ENCODE peak calls at places on chromosome 3, in eight cellular contexts. One of them, this sample, is unnamed.
A peak's percentile ranks its signal among the peaks of the same experiment; 100 is the strongest.

GRCh38 chr3:186108106-186108940 is 566 bp downstream of the ETV5 start:
- DNase-seq in 8988T: peak; percentile 77
- DNase-seq in activated effector memory CD4-positive, alpha-beta T cell treated with Interleukin-2 at 50 U/mL for 16 hours: no peak
- DNase-seq in brain microvascular endothelial cell: peak; percentile 61
- DNase-seq in LoVo: peak; percentile 35
- DNase-seq in H4: peak; percentile 66
- DNase-seq in activated CD4-positive, alpha-beta T cell treated with anti-CD3 and anti-CD28 coated beads for 48 hours: peak; percentile 31
- DNase-seq in AG08396: peak; percentile 80
- DNase-seq in this sample: peak; percentile 54

GRCh38 chr3:12288466-12289129 is at the start of gene PPARG:
- DNase-seq in AG08396: peak; percentile 43
- DNase-seq in LoVo: peak; percentile 88
- DNase-seq in H4: peak; percentile 59
- DNase-seq in 8988T: peak; percentile 38
- DNase-seq in activated effector memory CD4-positive, alpha-beta T cell treated with Interleukin-2 at 50 U/mL for 16 hours: no peak
- DNase-seq in activated CD4-positive, alpha-beta T cell treated with anti-CD3 and anti-CD28 coated beads for 48 hours: peak; percentile 14
- DNase-seq in brain microvascular endothelial cell: no peak
- DNase-seq in this sample: peak; percentile 83

GRCh38 chr3:126887686-126888085 is 95.2 kb upstream of the PLXNA1 start:
- DNase-seq in activated CD4-positive, alpha-beta T cell treated with anti-CD3 and anti-CD28 coated beads for 48 hours: no peak
- DNase-seq in brain microvascular endothelial cell: no peak
- DNase-seq in H4: no peak
- DNase-seq in LoVo: no peak
- DNase-seq in AG08396: no peak
- DNase-seq in 8988T: no peak
- DNase-seq in activated effector memory CD4-positive, alpha-beta T cell treated with Interleukin-2 at 50 U/mL for 16 hours: no peak
- DNase-seq in this sample: no peak

GRCh38 chr3:161149529-161149928 is 44.4 kb upstream of the B3GALNT1 start:
- DNase-seq in activated CD4-positive, alpha-beta T cell treated with anti-CD3 and anti-CD28 coated beads for 48 hours: no peak
- DNase-seq in H4: peak; percentile 79
- DNase-seq in 8988T: no peak
- DNase-seq in activated effector memory CD4-positive, alpha-beta T cell treated with Interleukin-2 at 50 U/mL for 16 hours: no peak
- DNase-seq in brain microvascular endothelial cell: peak; percentile 56
- DNase-seq in LoVo: no peak
- DNase-seq in AG08396: no peak
- DNase-seq in this sample: peak; percentile 45

GRCh38 chr3:43855674-43856299 is 165.0 kb downstream of the ABHD5 start:
- DNase-seq in H4: peak; percentile 37
- DNase-seq in AG08396: peak; percentile 57
- DNase-seq in brain microvascular endothelial cell: peak; percentile 48
- DNase-seq in activated effector memory CD4-positive, alpha-beta T cell treated with Interleukin-2 at 50 U/mL for 16 hours: no peak
- DNase-seq in 8988T: peak; percentile 53
- DNase-seq in LoVo: no peak
- DNase-seq in activated CD4-positive, alpha-beta T cell treated with anti-CD3 and anti-CD28 coated beads for 48 hours: peak; percentile 68
- DNase-seq in this sample: peak; percentile 68

GRCh38 chr3:128550113-128550440 is 57.1 kb upstream of the GATA2 start:
- DNase-seq in LoVo: no peak
- DNase-seq in activated effector memory CD4-positive, alpha-beta T cell treated with Interleukin-2 at 50 U/mL for 16 hours: no peak
- DNase-seq in 8988T: no peak
- DNase-seq in activated CD4-positive, alpha-beta T cell treated with anti-CD3 and anti-CD28 coated beads for 48 hours: no peak
- DNase-seq in AG08396: no peak
- DNase-seq in brain microvascular endothelial cell: no peak
- DNase-seq in H4: no peak
- DNase-seq in this sample: no peak

GRCh38 chr3:10933958-10934481 is 58.5 kb upstream of the SLC6A1 start:
- DNase-seq in 8988T: peak; percentile 65
- DNase-seq in LoVo: no peak
- DNase-seq in activated CD4-positive, alpha-beta T cell treated with anti-CD3 and anti-CD28 coated beads for 48 hours: no peak
- DNase-seq in activated effector memory CD4-positive, alpha-beta T cell treated with Interleukin-2 at 50 U/mL for 16 hours: no peak
- DNase-seq in AG08396: peak; percentile 83
- DNase-seq in H4: peak; percentile 17
- DNase-seq in brain microvascular endothelial cell: peak; percentile 57
- DNase-seq in this sample: no peak

GRCh38 chr3:46353090-46353489 is 821 bp upstream of the CCR2 start:
- DNase-seq in AG08396: no peak
- DNase-seq in activated CD4-positive, alpha-beta T cell treated with anti-CD3 and anti-CD28 coated beads for 48 hours: no peak
- DNase-seq in 8988T: no peak
- DNase-seq in brain microvascular endothelial cell: no peak
- DNase-seq in activated effector memory CD4-positive, alpha-beta T cell treated with Interleukin-2 at 50 U/mL for 16 hours: no peak
- DNase-seq in H4: no peak
- DNase-seq in LoVo: no peak
- DNase-seq in this sample: no peak

GRCh38 chr3:157533298-157533870 is 30.2 kb upstream of the VEPH1 start:
- DNase-seq in AG08396: peak; percentile 65
- DNase-seq in 8988T: no peak
- DNase-seq in brain microvascular endothelial cell: peak; percentile 84
- DNase-seq in H4: no peak
- DNase-seq in LoVo: no peak
- DNase-seq in activated CD4-positive, alpha-beta T cell treated with anti-CD3 and anti-CD28 coated beads for 48 hours: no peak
- DNase-seq in activated effector memory CD4-positive, alpha-beta T cell treated with Interleukin-2 at 50 U/mL for 16 hours: no peak
- DNase-seq in this sample: no peak

GRCh38 chr3:110341047-110341446 is 730.6 kb upstream of the NECTIN3 start:
- DNase-seq in H4: no peak
- DNase-seq in activated effector memory CD4-positive, alpha-beta T cell treated with Interleukin-2 at 50 U/mL for 16 hours: no peak
- DNase-seq in AG08396: peak; percentile 20
- DNase-seq in activated CD4-positive, alpha-beta T cell treated with anti-CD3 and anti-CD28 coated beads for 48 hours: no peak
- DNase-seq in brain microvascular endothelial cell: no peak
- DNase-seq in 8988T: no peak
- DNase-seq in LoVo: no peak
- DNase-seq in this sample: no peak

GRCh38 chr3:177330771-177331170 is 133.5 kb upstream of the TBL1XR1 start:
- DNase-seq in activated effector memory CD4-positive, alpha-beta T cell treated with Interleukin-2 at 50 U/mL for 16 hours: no peak
- DNase-seq in AG08396: no peak
- DNase-seq in H4: no peak
- DNase-seq in brain microvascular endothelial cell: no peak
- DNase-seq in 8988T: no peak
- DNase-seq in LoVo: no peak
- DNase-seq in activated CD4-positive, alpha-beta T cell treated with anti-CD3 and anti-CD28 coated beads for 48 hours: no peak
- DNase-seq in this sample: no peak

GRCh38 chr3:104596551-104596950 is 770.2 kb upstream of the ALCAM start:
- DNase-seq in LoVo: peak; percentile 42
- DNase-seq in brain microvascular endothelial cell: peak; percentile 37
- DNase-seq in 8988T: no peak
- DNase-seq in H4: peak; percentile 59
- DNase-seq in activated CD4-positive, alpha-beta T cell treated with anti-CD3 and anti-CD28 coated beads for 48 hours: no peak
- DNase-seq in AG08396: peak; percentile 23
- DNase-seq in activated effector memory CD4-positive, alpha-beta T cell treated with Interleukin-2 at 50 U/mL for 16 hours: no peak
- DNase-seq in this sample: peak; percentile 63

GRCh38 chr3:11847035-11847394 is 330 bp upstream of the TAMM41 start:
- DNase-seq in activated effector memory CD4-positive, alpha-beta T cell treated with Interleukin-2 at 50 U/mL for 16 hours: no peak
- DNase-seq in 8988T: no peak
- DNase-seq in LoVo: no peak
- DNase-seq in brain microvascular endothelial cell: no peak
- DNase-seq in AG08396: no peak
- DNase-seq in activated CD4-positive, alpha-beta T cell treated with anti-CD3 and anti-CD28 coated beads for 48 hours: no peak
- DNase-seq in H4: no peak
- DNase-seq in this sample: no peak

GRCh38 chr3:190533511-190534282 is 19.8 kb downstream of the IL1RAP start:
- DNase-seq in activated effector memory CD4-positive, alpha-beta T cell treated with Interleukin-2 at 50 U/mL for 16 hours: no peak
- DNase-seq in brain microvascular endothelial cell: peak; percentile 83
- DNase-seq in LoVo: peak; percentile 58
- DNase-seq in 8988T: peak; percentile 24
- DNase-seq in AG08396: peak; percentile 87
- DNase-seq in H4: peak; percentile 95
- DNase-seq in activated CD4-positive, alpha-beta T cell treated with anti-CD3 and anti-CD28 coated beads for 48 hours: no peak
- DNase-seq in this sample: no peak

GRCh38 chr3:49255112-49255511 is 21.9 kb downstream of the C3orf62 start:
- DNase-seq in brain microvascular endothelial cell: no peak
- DNase-seq in 8988T: no peak
- DNase-seq in LoVo: no peak
- DNase-seq in H4: no peak
- DNase-seq in activated CD4-positive, alpha-beta T cell treated with anti-CD3 and anti-CD28 coated beads for 48 hours: no peak
- DNase-seq in AG08396: no peak
- DNase-seq in activated effector memory CD4-positive, alpha-beta T cell treated with Interleukin-2 at 50 U/mL for 16 hours: no peak
- DNase-seq in this sample: no peak

GRCh38 chr3:190601597-190601996 is 87.7 kb downstream of the IL1RAP start:
- DNase-seq in H4: no peak
- DNase-seq in LoVo: no peak
- DNase-seq in brain microvascular endothelial cell: no peak
- DNase-seq in AG08396: no peak
- DNase-seq in 8988T: no peak
- DNase-seq in activated effector memory CD4-positive, alpha-beta T cell treated with Interleukin-2 at 50 U/mL for 16 hours: no peak
- DNase-seq in activated CD4-positive, alpha-beta T cell treated with anti-CD3 and anti-CD28 coated beads for 48 hours: no peak
- DNase-seq in this sample: no peak

GRCh38 chr3:144444061-144444460 is 472.4 kb downstream of the DIPK2A start:
- DNase-seq in brain microvascular endothelial cell: no peak
- DNase-seq in 8988T: no peak
- DNase-seq in activated CD4-positive, alpha-beta T cell treated with anti-CD3 and anti-CD28 coated beads for 48 hours: no peak
- DNase-seq in AG08396: no peak
- DNase-seq in H4: no peak
- DNase-seq in LoVo: no peak
- DNase-seq in activated effector memory CD4-positive, alpha-beta T cell treated with Interleukin-2 at 50 U/mL for 16 hours: no peak
- DNase-seq in this sample: no peak

GRCh38 chr3:165549665-165550064 is 287.6 kb downstream of the BCHE start:
- DNase-seq in activated CD4-positive, alpha-beta T cell treated with anti-CD3 and anti-CD28 coated beads for 48 hours: no peak
- DNase-seq in AG08396: no peak
- DNase-seq in brain microvascular endothelial cell: no peak
- DNase-seq in LoVo: no peak
- DNase-seq in 8988T: no peak
- DNase-seq in activated effector memory CD4-positive, alpha-beta T cell treated with Interleukin-2 at 50 U/mL for 16 hours: no peak
- DNase-seq in H4: no peak
- DNase-seq in this sample: no peak